ENCODE peak calls at places on chromosomes 5 and 9, in ten cellular contexts. X is NCI-H748 treated with DMSO at 0.1 percent for 48 hours; E is amniotic epithelial cell; H is T-helper 2 cell; Y is anterior cingulate cortex; C is HCEC 1CT; K is ACHN; U is activated CD8-positive, alpha-beta memory T cell treated with anti-CD3 and anti-CD28 coated beads, Interleukin-2, amount 10 ng/mL, durations not matched to agents 7 days and 5 days; B is SK-N-DZ; G is nucleus accumbens. V is an unnamed sample.

GRCh38 chr5:171484460-171484899 is 65.0 kb downstream of the FGF18 start:
- DNase-seq in X (no peak), E (peak), H (peak), Y (no peak), C (peak), K (no peak), U (peak), B (no peak), G (no peak), V (peak)

GRCh38 chr9:111427186-111427585 is 57.0 kb downstream of the ECPAS start:
- DNase-seq in X (no peak), E (peak), H (no peak), Y (no peak), C (peak), K (peak), U (no peak), B (no peak), G (no peak), V (no peak)

GRCh38 chr9:128125575-128126354 is 1.8 kb downstream of the PTGES2 start:
- DNase-seq in X (no peak), E (no peak), H (no peak), Y (no peak), C (no peak), K (no peak), U (no peak), B (no peak), G (no peak), V (no peak)

GRCh38 chr9:134651226-134651905 is 9.8 kb downstream of the COL5A1 start:
- DNase-seq in X (no peak), E (no peak), H (no peak), Y (no peak), C (no peak), K (no peak), U (no peak), B (no peak), G (no peak), V (no peak)

GRCh38 chr9:125968975-125969374 is 221.8 kb downstream of the PBX3 start:
- DNase-seq in X (no peak), E (no peak), H (no peak), Y (no peak), C (no peak), K (no peak), U (no peak), B (peak), G (no peak), V (no peak)

GRCh38 chr5:77869115-77869798 is 93.1 kb upstream of the TBCA start:
- DNase-seq in X (peak), E (no peak), H (no peak), Y (no peak), C (no peak), K (no peak), U (no peak), B (no peak), G (no peak), V (no peak)

GRCh38 chr9:33881635-33882034 is 64.7 kb downstream of the UBE2R2 start:
- DNase-seq in X (no peak), E (peak), H (no peak), Y (no peak), C (peak), K (no peak), U (no peak), B (no peak), G (no peak), V (no peak)

GRCh38 chr5:90437663-90438062 is 28.1 kb upstream of the CETN3 start:
- DNase-seq in X (no peak), E (no peak), H (no peak), Y (no peak), C (no peak), K (no peak), U (no peak), B (peak), G (no peak), V (no peak)

GRCh38 chr9:95611354-95611753 is 94.6 kb upstream of the PTCH1 start:
- DNase-seq in X (no peak), E (no peak), H (no peak), Y (no peak), C (no peak), K (no peak), U (no peak), B (no peak), G (no peak), V (no peak)

GRCh38 chr5:153617190-153617589 is 126.7 kb downstream of the GRIA1 start:
- DNase-seq in X (no peak), E (peak), H (no peak), Y (no peak), C (peak), K (no peak), U (no peak), B (no peak), G (no peak), V (no peak)

GRCh38 chr9:132732326-132732725 is 62.1 kb downstream of the GTF3C4 start:
- DNase-seq in X (no peak), E (peak), H (no peak), Y (no peak), C (no peak), K (no peak), U (no peak), B (no peak), G (no peak), V (no peak)

GRCh38 chr5:143400541-143401252 is 2.8 kb downstream of the NR3C1 start:
- DNase-seq in X (no peak), E (peak), H (no peak), Y (peak), C (peak), K (no peak), U (no peak), B (no peak), G (no peak), V (no peak)

GRCh38 chr9:16830806-16831205 is 39.7 kb downstream of the BNC2 start:
- DNase-seq in X (no peak), E (no peak), H (no peak), Y (no peak), C (no peak), K (no peak), U (no peak), B (no peak), G (no peak), V (no peak)

GRCh38 chr5:51632794-51633193 is 249.5 kb downstream of the ISL1 start:
- DNase-seq in X (no peak), E (no peak), H (no peak), Y (no peak), C (no peak), K (no peak), U (no peak), B (no peak), G (peak), V (no peak)

GRCh38 chr9:4666042-4666699 is at the start of gene SPATA6L:
- DNase-seq in X (peak), E (no peak), H (peak), Y (peak), C (peak), K (peak), U (peak), B (peak), G (peak), V (peak)

GRCh38 chr5:33195431-33196128 is 245.2 kb upstream of the TARS1 start:
- DNase-seq in X (no peak), E (peak), H (no peak), Y (no peak), C (peak), K (no peak), U (no peak), B (no peak), G (no peak), V (no peak)

GRCh38 chr9:89610391-89610925 is 5.6 kb downstream of the GADD45G start:
- DNase-seq in X (no peak), E (no peak), H (no peak), Y (no peak), C (no peak), K (no peak), U (no peak), B (no peak), G (no peak), V (no peak)